ENCODE peak calls at places on chromosome 21, in four cellular contexts. One of them, this sample, is unnamed.

GRCh38 chr21:33025106-33025470 is 647 bp upstream of the OLIG2 start:
- DNase-seq in tibial artery: no peak
- DNase-seq in tibial nerve: no peak
- DNase-seq in endodermal cell: peak; percentile 91
- DNase-seq in this sample: peak; percentile 68

GRCh38 chr21:32794643-32795042 is 23.1 kb upstream of the PAXBP1 start:
- DNase-seq in tibial artery: no peak
- DNase-seq in tibial nerve: no peak
- DNase-seq in endodermal cell: no peak
- DNase-seq in this sample: no peak

GRCh38 chr21:21715286-21715969 is 717.2 kb downstream of the NCAM2 start:
- DNase-seq in tibial artery: no peak
- DNase-seq in tibial nerve: no peak
- DNase-seq in endodermal cell: no peak
- DNase-seq in this sample: no peak

GRCh38 chr21:19850157-19850556 is 1148.1 kb upstream of the NCAM2 start:
- DNase-seq in tibial artery: no peak
- DNase-seq in tibial nerve: no peak
- DNase-seq in endodermal cell: no peak
- DNase-seq in this sample: no peak

GRCh38 chr21:46142581-46143473 is 12.6 kb downstream of the FTCD start:
- DNase-seq in tibial artery: peak; percentile 56
- DNase-seq in tibial nerve: no peak
- DNase-seq in endodermal cell: no peak
- DNase-seq in this sample: no peak

GRCh38 chr21:38809170-38809878 is 3.6 kb downstream of the ETS2 start:
- DNase-seq in tibial artery: no peak
- DNase-seq in tibial nerve: no peak
- DNase-seq in endodermal cell: no peak
- DNase-seq in this sample: no peak

GRCh38 chr21:19256934-19257660 is 853.5 kb upstream of the TMPRSS15 start:
- DNase-seq in tibial artery: no peak
- DNase-seq in tibial nerve: no peak
- DNase-seq in endodermal cell: peak; percentile 48
- DNase-seq in this sample: peak; percentile 11

GRCh38 chr21:34782666-34783365 is 114.0 kb downstream of the CLIC6 start:
- DNase-seq in tibial artery: no peak
- DNase-seq in tibial nerve: no peak
- DNase-seq in endodermal cell: no peak
- DNase-seq in this sample: no peak

GRCh38 chr21:46227811-46228344 is 696 bp downstream of the LSS start:
- DNase-seq in tibial artery: no peak
- DNase-seq in tibial nerve: no peak
- DNase-seq in endodermal cell: peak; percentile 60
- DNase-seq in this sample: no peak

GRCh38 chr21:28294046-28294445 is 698.6 kb downstream of the LTN1 start:
- DNase-seq in tibial artery: no peak
- DNase-seq in tibial nerve: no peak
- DNase-seq in endodermal cell: no peak
- DNase-seq in this sample: no peak

DNA sequence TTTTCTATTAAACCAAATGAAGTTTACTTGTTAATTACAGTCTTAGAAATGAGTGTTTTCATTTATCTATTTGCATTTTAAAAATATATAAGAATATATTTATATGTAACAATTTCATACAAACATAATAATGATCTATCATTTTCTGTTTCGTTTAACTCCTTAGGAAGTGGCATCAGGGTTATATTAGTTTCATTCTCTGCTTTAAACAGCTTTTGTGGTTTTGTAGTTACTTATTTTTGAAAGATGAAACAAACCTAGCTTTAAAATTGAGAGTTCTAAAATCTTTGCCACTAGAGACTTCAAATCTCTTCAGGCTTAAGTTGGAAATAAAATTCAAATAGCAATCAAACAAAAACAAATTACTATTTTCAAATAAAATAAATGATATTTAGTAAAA is 2110.6 kb downstream of the MRPL39 start:
- DNase-seq in tibial artery: no peak
- DNase-seq in tibial nerve: no peak
- DNase-seq in endodermal cell: no peak
- DNase-seq in this sample: no peak
- H3K4me1 ChIP-seq in tibial artery: no peaks in the 10 kb centered on the region
- H3K4me1 ChIP-seq in tibial nerve: no peaks in the 10 kb centered on the region
- H3K4me1 ChIP-seq in endodermal cell: no peaks in the 10 kb centered on the region
- H3K4me1 ChIP-seq in this sample: no peaks in the 10 kb centered on the region

GRCh38 chr21:43956667-43957030 is 55.5 kb upstream of the TRAPPC10 start:
- DNase-seq in tibial artery: no peak
- DNase-seq in tibial nerve: no peak
- DNase-seq in endodermal cell: no peak
- DNase-seq in this sample: no peak
- H3K4me1 ChIP-seq in tibial artery: no peaks in the 10 kb centered on the region
- H3K4me1 ChIP-seq in tibial nerve: no peaks in the 10 kb centered on the region
- H3K4me1 ChIP-seq in endodermal cell: no peaks in the 10 kb centered on the region
- H3K4me1 ChIP-seq in this sample: peaks cover 12% of the 10 kb centered on the region

GRCh38 chr21:44704636-44705001 is 6.8 kb downstream of the TSPEAR start:
- DNase-seq in tibial artery: peak; percentile 51
- DNase-seq in tibial nerve: no peak
- DNase-seq in endodermal cell: peak; percentile 86
- DNase-seq in this sample: no peak

GRCh38 chr21:44708213-44708865 is 3.0 kb downstream of the TSPEAR start:
- DNase-seq in tibial artery: peak; percentile 28
- DNase-seq in tibial nerve: no peak
- DNase-seq in endodermal cell: peak; percentile 73
- DNase-seq in this sample: peak; percentile 69

GRCh38 chr21:44706706-44707615 is 4.4 kb downstream of the TSPEAR start:
- DNase-seq in tibial artery: peak; percentile 49
- DNase-seq in tibial nerve: no peak
- DNase-seq in endodermal cell: peak; percentile 74
- DNase-seq in this sample: no peak

GRCh38 chr21:44703731-44704635 is 7.0 kb downstream of the KRTAP10-12 start:
- DNase-seq in tibial artery: peak; percentile 35
- DNase-seq in tibial nerve: no peak
- DNase-seq in endodermal cell: peak; percentile 68
- DNase-seq in this sample: no peak

GRCh38 chr21:44706026-44706705 is 5.2 kb downstream of the TSPEAR start:
- DNase-seq in tibial artery: peak; percentile 37
- DNase-seq in tibial nerve: no peak
- DNase-seq in endodermal cell: peak; percentile 76
- DNase-seq in this sample: no peak
- H3K4me1 ChIP-seq in tibial artery: no peaks in the 10 kb centered on the region
- H3K4me1 ChIP-seq in tibial nerve: no peaks in the 10 kb centered on the region
- H3K4me1 ChIP-seq in endodermal cell: peaks cover 9% of the 10 kb centered on the region
- H3K4me1 ChIP-seq in this sample: peaks cover 65% of the 10 kb centered on the region

GRCh38 chr21:36412916-36413315 is 27.7 kb downstream of the CHAF1B start:
- DNase-seq in tibial artery: no peak
- DNase-seq in tibial nerve: no peak
- DNase-seq in endodermal cell: no peak
- DNase-seq in this sample: no peak
- H3K4me1 ChIP-seq in tibial artery: no peaks in the 10 kb centered on the region
- H3K4me1 ChIP-seq in tibial nerve: no peaks in the 10 kb centered on the region
- H3K4me1 ChIP-seq in endodermal cell: no peaks in the 10 kb centered on the region
- H3K4me1 ChIP-seq in this sample: peaks cover 6% of the 10 kb centered on the region

GRCh38 chr21:37461494-37461893 is 94.9 kb downstream of the DYRK1A start:
- DNase-seq in tibial artery: no peak
- DNase-seq in tibial nerve: no peak
- DNase-seq in endodermal cell: no peak
- DNase-seq in this sample: no peak
- H3K4me1 ChIP-seq in tibial artery: no peaks in the 10 kb centered on the region
- H3K4me1 ChIP-seq in tibial nerve: peaks cover 34% of the 10 kb centered on the region
- H3K4me1 ChIP-seq in endodermal cell: peaks cover 4% of the 10 kb centered on the region
- H3K4me1 ChIP-seq in this sample: no peaks in the 10 kb centered on the region

DNA sequence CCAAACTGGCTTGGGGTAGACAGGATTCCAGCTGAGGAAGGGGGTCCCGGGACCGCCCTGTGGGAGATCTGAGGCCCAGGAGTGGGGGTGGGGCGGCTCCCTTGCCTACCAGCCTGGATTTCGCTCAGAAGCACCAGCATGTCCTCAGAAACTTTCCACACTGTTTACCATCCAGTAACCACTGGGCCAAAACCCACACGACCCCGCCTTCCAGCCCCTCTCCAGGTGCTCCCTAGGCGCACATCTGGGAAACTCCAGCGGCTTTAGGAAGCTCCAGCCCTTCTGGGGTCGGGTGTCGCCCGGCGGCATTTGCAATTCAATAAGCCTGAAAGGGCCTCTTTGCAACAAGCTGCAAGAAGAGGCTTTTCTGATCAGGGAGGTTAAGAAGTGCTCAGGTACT is 4.6 kb downstream of the RIPK4 start:
- DNase-seq in tibial artery: no peak
- DNase-seq in tibial nerve: no peak
- DNase-seq in endodermal cell: peak; percentile 91
- DNase-seq in this sample: peak; percentile 89
- H3K4me1 ChIP-seq in tibial artery: no peaks in the 10 kb centered on the region
- H3K4me1 ChIP-seq in tibial nerve: peaks cover 8% of the 10 kb centered on the region
- H3K4me1 ChIP-seq in endodermal cell: peaks cover 19% of the 10 kb centered on the region
- H3K4me1 ChIP-seq in this sample: peaks cover 35% of the 10 kb centered on the region

GRCh38 chr21:43331962-43332458 is 94.9 kb downstream of the SIK1 start:
- DNase-seq in tibial artery: peak; percentile 89
- DNase-seq in tibial nerve: peak; percentile 58
- DNase-seq in endodermal cell: no peak
- DNase-seq in this sample: no peak
- H3K4me1 ChIP-seq in tibial artery: no peaks in the 10 kb centered on the region
- H3K4me1 ChIP-seq in tibial nerve: peaks cover 14% of the 10 kb centered on the region
- H3K4me1 ChIP-seq in endodermal cell: peaks cover 12% of the 10 kb centered on the region
- H3K4me1 ChIP-seq in this sample: peaks cover 29% of the 10 kb centered on the region

GRCh38 chr21:14308234-14308633 is 74.7 kb downstream of the HSPA13 start:
- DNase-seq in tibial artery: no peak
- DNase-seq in tibial nerve: no peak
- DNase-seq in endodermal cell: no peak
- DNase-seq in this sample: no peak
- H3K4me1 ChIP-seq in tibial artery: no peaks in the 10 kb centered on the region
- H3K4me1 ChIP-seq in tibial nerve: no peaks in the 10 kb centered on the region
- H3K4me1 ChIP-seq in endodermal cell: no peaks in the 10 kb centered on the region
- H3K4me1 ChIP-seq in this sample: no peaks in the 10 kb centered on the region

This sample was measured in NT2/D1.